ENCODE peak calls at places on chromosome X, in four cellular contexts. R, Y, X and I are unnamed samples.
A peak's percentile ranks its signal among the peaks of the same experiment; 100 is the strongest.

GRCh38 chrX:103831342-103831802 is 685 bp downstream of the RAB9B start:
- DNase-seq in X (peak; percentile 89), R (no peak), Y (no peak), I (no peak)

GRCh38 chrX:102833136-102833535 is 103.9 kb upstream of the RAB40AL start:
- DNase-seq in Y (no peak), X (no peak), R (no peak), I (no peak)

GRCh38 chrX:100648601-100649417 is 4.8 kb downstream of the SRPX2 start:
- DNase-seq in X (peak; percentile 47), R (no peak), Y (peak; percentile 12), I (no peak)

GRCh38 chrX:49172280-49172780 is 632 bp downstream of the PLP2 start:
- DNase-seq in R (peak; percentile 69), Y (peak; percentile 86), X (peak; percentile 69), I (peak; percentile 70)

GRCh38 chrX:150575415-150575814 is 7.0 kb downstream of the MTM1 start:
- DNase-seq in X (peak; percentile 16), R (no peak), Y (no peak), I (peak; percentile 62)

GRCh38 chrX:149682956-149683947 is 28.6 kb upstream of the MAGEA11 start:
- DNase-seq in R (no peak), Y (no peak), X (no peak), I (no peak)

GRCh38 chrX:21933077-21933476 is 7.4 kb upstream of the SMS start:
- DNase-seq in X (no peak), R (no peak), Y (no peak), I (no peak)

GRCh38 chrX:42247241-42247640 is 323.9 kb upstream of the CASK start:
- DNase-seq in R (no peak), Y (no peak), X (peak; percentile 8), I (no peak)

GRCh38 chrX:47047989-47048388 is 30.3 kb upstream of the RGN start:
- DNase-seq in X (peak; percentile 55), Y (peak; percentile 12), R (no peak), I (no peak)

GRCh38 chrX:65679071-65679540 is 11.7 kb downstream of the MSN start:
- DNase-seq in X (no peak), R (no peak), Y (no peak), I (no peak)

GRCh38 chrX:39821011-39821708 is 276.6 kb downstream of the BCOR start:
- DNase-seq in R (no peak), Y (peak; percentile 7), X (peak; percentile 73), I (no peak)

GRCh38 chrX:82218361-82218760 is 1016.5 kb downstream of the SH3BGRL start:
- DNase-seq in R (no peak), Y (no peak), X (peak; percentile 52), I (no peak)

GRCh38 chrX:71906133-71906532 is 4.5 kb upstream of the NHSL2 start:
- DNase-seq in R (no peak), X (no peak), Y (no peak), I (no peak)

GRCh38 chrX:23383411-23383810 is 48.8 kb downstream of the PTCHD1 start:
- DNase-seq in Y (no peak), R (no peak), X (no peak), I (no peak)

GRCh38 chrX:45935408-45935807 is 609.8 kb downstream of the ZNF674 start:
- DNase-seq in R (no peak), Y (no peak), X (no peak), I (no peak)

GRCh38 chrX:19799319-19800182 is 87.8 kb downstream of the SH3KBP1 start:
- DNase-seq in R (peak; percentile 65), Y (peak; percentile 5), X (no peak), I (no peak)

DNA sequence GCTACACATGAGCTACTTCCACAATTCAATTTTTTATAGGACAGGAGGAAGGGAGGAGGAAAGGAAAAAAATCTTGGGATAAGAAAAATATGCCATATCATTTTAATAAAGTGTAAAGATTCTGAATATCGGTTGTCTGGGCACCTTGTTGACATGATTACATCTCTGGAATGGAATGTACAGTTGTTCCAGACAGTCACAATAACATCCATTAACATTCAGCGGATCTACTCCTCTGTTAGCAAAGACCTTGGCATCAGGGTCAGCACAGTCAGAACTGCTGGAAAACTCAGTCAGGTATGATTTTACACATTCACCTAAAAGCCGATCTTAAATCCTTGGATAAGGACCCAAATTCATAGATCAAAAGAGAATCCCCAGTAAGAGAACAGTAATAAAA is 85.4 kb upstream of the ARMCX2 start:
- DNase-seq in Y (no peak), R (no peak), X (no peak), I (no peak)
- H3K27ac ChIP-seq in Y (no peak overlapping the region), R (no peak overlapping the region), X (no peak overlapping the region), I (no peak overlapping the region)

GRCh38 chrX:53538781-53539180 is 104.6 kb upstream of the HSD17B10 start:
- DNase-seq in Y (no peak), X (no peak), R (no peak), I (no peak)
- H3K4me3 ChIP-seq in Y (no peak overlapping the region), X (no peak overlapping the region), R (no peak overlapping the region), I (no peak overlapping the region)

GRCh38 chrX:69670001-69670555 is 54.2 kb downstream of the EDA start:
- DNase-seq in X (no peak), Y (no peak), R (no peak), I (no peak)
- H3K9me3 ChIP-seq in X (peaks cover 11% of the 10 kb centered on the region), Y (no peaks in the 10 kb centered on the region), R (no peaks in the 10 kb centered on the region), I (no peaks in the 10 kb centered on the region)

DNA sequence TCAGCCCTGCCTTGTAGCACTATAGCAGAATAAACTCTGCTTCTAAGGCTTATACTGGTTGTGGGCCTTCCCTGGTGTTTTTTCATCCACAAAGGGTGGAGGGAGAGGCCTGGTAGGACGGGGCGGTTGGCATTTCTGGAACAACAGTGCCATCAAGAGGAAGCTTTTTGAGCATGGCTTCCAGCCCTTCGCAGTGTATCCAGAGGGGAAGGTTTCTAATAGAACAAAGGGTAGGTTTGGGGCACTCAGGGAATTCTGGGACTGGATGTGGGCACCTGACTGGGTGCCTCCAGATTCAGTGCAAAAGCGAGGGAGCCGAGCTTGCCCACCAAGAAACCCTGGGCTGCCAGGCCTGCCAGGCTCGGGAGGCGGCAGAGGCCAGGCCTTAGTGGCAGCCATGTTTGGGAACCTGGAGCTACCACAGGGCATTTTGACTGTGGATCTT is 229.6 kb upstream of the AGTR2 start:
- DNase-seq in X (no peak), R (no peak), Y (peak; percentile 17), I (peak; percentile 88)
- H3K27ac ChIP-seq in X (no peak overlapping the region), R (no peak overlapping the region), Y (no peak overlapping the region), I (no peak overlapping the region)